ENCODE peak calls at places on chromosomes 5 and 9, in five cellular contexts. J is T follicular helper cell; X is HuH-7; Z is stimulated activated naive B cell treated with anti-CD40 and anti-IgM and Interleukin-4, amounts not matched to agents 10 μg/mL and 1 μg/mL and 100 μg/mL, for 72 hours; V is BE2C. F is an unnamed sample.
A peak's percentile ranks its signal among the peaks of the same experiment; 100 is the strongest.

GRCh38 chr5:173069661-173070060 is 13.5 kb downstream of the CREBRF start:
- DNase-seq in X (no peak), Z (no peak), J (no peak), V (no peak), F (no peak)

GRCh38 chr9:75658301-75658919 is 232.1 kb upstream of the PCSK5 start:
- DNase-seq in V (no peak), Z (no peak), J (no peak), X (no peak), F (no peak)

GRCh38 chr5:112885001-112885400 is 23.9 kb downstream of the SRP19 start:
- DNase-seq in Z (no peak), V (no peak), J (no peak), X (no peak), F (no peak)

GRCh38 chr9:18741880-18742279 is 267.9 kb downstream of the ADAMTSL1 start:
- DNase-seq in V (no peak), Z (no peak), J (no peak), X (no peak), F (no peak)

GRCh38 chr9:5453004-5453403 is 2.7 kb downstream of the CD274 start:
- DNase-seq in V (no peak), Z (no peak), X (no peak), J (no peak), F (peak; percentile 58)

GRCh38 chr5:1509346-1510085 is 14.2 kb downstream of the LPCAT1 start:
- DNase-seq in Z (no peak), J (no peak), X (no peak), V (peak; percentile 2), F (no peak)

GRCh38 chr5:151758430-151759241 is at the start of gene ATOX1:
- DNase-seq in Z (peak; percentile 89), X (peak; percentile 89), J (peak; percentile 86), V (peak; percentile 96), F (peak; percentile 90)

GRCh38 chr9:21027295-21027694 is 4.1 kb downstream of the HACD4 start:
- DNase-seq in X (no peak), V (no peak), J (no peak), Z (no peak), F (peak; percentile 36)

GRCh38 chr5:132495672-132496630 is 5.4 kb upstream of the IRF1 start:
- DNase-seq in J (peak; percentile 76), Z (peak; percentile 86), V (peak; percentile 91), X (peak; percentile 90), F (peak; percentile 86)

GRCh38 chr5:141743652-141744333 is 61.8 kb upstream of the ARAP3 start:
- DNase-seq in X (no peak), V (peak; percentile 74), Z (no peak), J (no peak), F (no peak)

GRCh38 chr5:72633041-72633445 is 125.8 kb upstream of the ZNF366 start:
- DNase-seq in X (no peak), Z (no peak), J (no peak), V (no peak), F (no peak)

GRCh38 chr9:106860731-106861584 is 2.0 kb upstream of the ZNF462 start:
- DNase-seq in X (no peak), Z (no peak), J (no peak), V (peak; percentile 20), F (no peak)

GRCh38 chr5:39057745-39058144 is 16.5 kb downstream of the RICTOR start:
- DNase-seq in X (no peak), Z (no peak), V (no peak), J (no peak), F (no peak)

GRCh38 chr5:142872795-142873194 is 102.6 kb downstream of the ARHGAP26 start:
- DNase-seq in Z (no peak), J (no peak), V (peak; percentile 55), X (no peak), F (peak; percentile 95)

GRCh38 chr9:6538666-6539071 is 106.9 kb downstream of the GLDC start:
- DNase-seq in X (no peak), V (peak; percentile 30), Z (no peak), J (no peak), F (peak; percentile 75)

GRCh38 chr5:54315736-54316135 is 5.4 kb upstream of the ARL15 start:
- DNase-seq in X (no peak), J (no peak), V (no peak), Z (no peak), F (no peak)

GRCh38 chr5:72328172-72328571 is 8.0 kb downstream of the PTCD2 start:
- DNase-seq in Z (no peak), X (no peak), V (peak; percentile 52), J (no peak), F (peak; percentile 79)

GRCh38 chr9:138022756-138023393 is 145.3 kb downstream of the CACNA1B start:
- DNase-seq in Z (no peak), V (no peak), J (no peak), X (no peak), F (no peak)

GRCh38 chr9:10251490-10251889 is 361.3 kb downstream of the PTPRD start:
- DNase-seq in X (no peak), V (no peak), J (no peak), Z (no peak), F (peak; percentile 49)

GRCh38 chr5:73507062-73507461 is 8.8 kb downstream of the BTF3 start:
- DNase-seq in J (no peak), X (no peak), V (no peak), Z (no peak), F (no peak)

GRCh38 chr5:131303537-131303936 is 39.7 kb downstream of the CDC42SE2 start:
- DNase-seq in J (no peak), Z (no peak), X (no peak), V (no peak), F (no peak)

GRCh38 chr5:90015584-90016018 is 394.0 kb downstream of the CETN3 start:
- DNase-seq in Z (no peak), X (no peak), V (peak; percentile 37), J (no peak), F (peak; percentile 46)

GRCh38 chr5:73170522-73170921 is 2.5 kb upstream of the TMEM174 start:
- DNase-seq in X (no peak), V (peak; percentile 30), J (no peak), Z (no peak), F (peak; percentile 34)

GRCh38 chr9:136031741-136032638 is 63.1 kb downstream of the NACC2 start:
- DNase-seq in J (no peak), X (no peak), Z (no peak), V (no peak), F (no peak)

GRCh38 chr9:96556701-96557461 is 62.8 kb downstream of the CDC14B start:
- DNase-seq in X (no peak), J (no peak), V (no peak), Z (no peak), F (no peak)

GRCh38 chr9:137241490-137242328 is 622 bp downstream of the TUBB4B start:
- DNase-seq in Z (no peak), V (no peak), X (no peak), J (peak; percentile 56), F (no peak)

GRCh38 chr5:591746-592145 is 20.4 kb upstream of the CEP72 start:
- DNase-seq in V (no peak), Z (no peak), X (no peak), J (no peak), F (no peak)

GRCh38 chr9:97293207-97293721 is 14.2 kb upstream of the CCDC180 start:
- DNase-seq in J (no peak), V (no peak), X (peak; percentile 22), Z (no peak), F (peak; percentile 88)

GRCh38 chr5:135451581-135452360 is at the start of gene TIFAB:
- DNase-seq in V (peak; percentile 0), J (no peak), X (no peak), Z (no peak), F (no peak)